ENCODE peak calls at places on chromosomes 7 and 10, in nine cellular contexts. A is GM23338, J is hepatocyte, H is HCT116, U is OCI-LY7, R is PC-3, K is SK-N-SH, Y is GM23248, N is MM.1S. X is an unnamed sample.
A peak's percentile ranks its signal among the peaks of the same experiment; 100 is the strongest.

GRCh38 chr7:1500064-1500807 is 4.0 kb downstream of the INTS1 start:
- DNase-seq in A (no peak), J (no peak), H (no peak), U (no peak), R (no peak), K (no peak), Y (no peak), N (no peak), X (no peak)

GRCh38 chr7:7738177-7738576 is 19.8 kb upstream of the RPA3 start:
- DNase-seq in A (no peak), J (no peak), H (no peak), U (no peak), R (peak; percentile 37), K (no peak), Y (no peak), N (no peak), X (no peak)

GRCh38 chr7:142632291-142633134 is 116.8 kb upstream of the PRSS1 start:
- DNase-seq in A (peak; percentile 90), J (peak; percentile 79), H (peak; percentile 63), U (peak; percentile 82), R (peak; percentile 87), K (peak; percentile 87), Y (peak; percentile 75), N (peak; percentile 88), X (peak; percentile 78)

GRCh38 chr10:112961609-112962008 is 11.6 kb downstream of the TCF7L2 start:
- DNase-seq in A (no peak), J (no peak), H (no peak), U (no peak), R (no peak), K (no peak), Y (peak; percentile 23), N (no peak), X (no peak)

GRCh38 chr10:35711615-35712411 is 69.7 kb upstream of the FZD8 start:
- DNase-seq in A (no peak), J (no peak), H (no peak), U (no peak), R (no peak), K (no peak), Y (no peak), N (no peak), X (no peak)

GRCh38 chr7:101947899-101948298 is 130.5 kb downstream of the CUX1 start:
- DNase-seq in A (peak; percentile 56), J (peak; percentile 31), H (no peak), U (no peak), R (no peak), K (peak; percentile 88), Y (no peak), N (no peak), X (no peak)

GRCh38 chr7:133060016-133060415 is 21.9 kb downstream of the CHCHD3 start:
- DNase-seq in A (no peak), J (no peak), H (no peak), U (no peak), R (no peak), K (no peak), Y (no peak), N (no peak), X (no peak)

GRCh38 chr10:73910401-73910763 is 550 bp upstream of the PLAU start:
- DNase-seq in A (no peak), J (no peak), H (no peak), U (peak; percentile 67), R (peak; percentile 69), K (peak; percentile 56), Y (no peak), N (no peak), X (peak; percentile 58)

GRCh38 chr10:7260412-7260900 is 150.4 kb downstream of the SFMBT2 start:
- DNase-seq in A (peak; percentile 84), J (peak; percentile 71), H (peak; percentile 22), U (peak; percentile 79), R (peak; percentile 78), K (peak; percentile 55), Y (peak; percentile 96), N (peak; percentile 36), X (peak; percentile 65)

GRCh38 chr10:94496646-94497045 is 48.9 kb upstream of the HELLS start:
- DNase-seq in A (no peak), J (no peak), H (no peak), U (peak; percentile 1), R (no peak), K (no peak), Y (no peak), N (no peak), X (no peak)

GRCh38 chr7:112103246-112103645 is 103.0 kb downstream of the DOCK4 start:
- DNase-seq in A (peak; percentile 56), J (no peak), H (no peak), U (no peak), R (peak; percentile 37), K (no peak), Y (no peak), N (no peak), X (no peak)

GRCh38 chr7:149742075-149742701 is 31.2 kb downstream of the ZNF467 start:
- DNase-seq in A (peak; percentile 94), J (peak; percentile 75), H (peak; percentile 47), U (peak; percentile 74), R (peak; percentile 76), K (peak; percentile 92), Y (peak; percentile 69), N (peak; percentile 65), X (peak; percentile 87)

GRCh38 chr10:16999665-17000451 is 129.8 kb downstream of the CUBN start:
- DNase-seq in A (no peak), J (no peak), H (no peak), U (no peak), R (no peak), K (no peak), Y (peak; percentile 26), N (no peak), X (no peak)

GRCh38 chr10:27240212-27240890 is at the start of gene ACBD5:
- DNase-seq in A (peak; percentile 87), J (peak; percentile 86), H (no peak), U (peak; percentile 80), R (peak; percentile 59), K (peak; percentile 81), Y (peak; percentile 87), N (peak; percentile 82), X (peak; percentile 91)

GRCh38 chr7:3636131-3636860 is 335.2 kb downstream of the SDK1 start:
- DNase-seq in A (no peak), J (no peak), H (no peak), U (no peak), R (peak; percentile 5), K (no peak), Y (no peak), N (no peak), X (no peak)

GRCh38 chr10:16545126-16545736 is 23.6 kb upstream of the C1QL3 start:
- DNase-seq in A (peak; percentile 73), J (peak; percentile 43), H (peak; percentile 6), U (peak; percentile 33), R (peak; percentile 30), K (peak; percentile 50), Y (peak; percentile 57), N (peak; percentile 37), X (peak; percentile 61)

GRCh38 chr7:84139986-84140729 is 54.4 kb downstream of the SEMA3A start:
- DNase-seq in A (no peak), J (no peak), H (no peak), U (no peak), R (no peak), K (no peak), Y (peak; percentile 29), N (no peak), X (no peak)
- H2AFZ ChIP-seq in A (no peak overlapping the region), J (no peak overlapping the region), H (no peak overlapping the region), U (no peak overlapping the region), R (no peak overlapping the region), K (peak overlapping the region; percentile 14), Y (peak overlapping the region; percentile 13), N (no peak overlapping the region), X (no peak overlapping the region)

GRCh38 chr10:95674643-95675042 is 18.1 kb upstream of the ALDH18A1 start:
- DNase-seq in A (no peak), J (no peak), H (no peak), U (no peak), R (no peak), K (no peak), Y (no peak), N (no peak), X (no peak)
- TF ChIP-seq EZH2phosphoT487 in A (no peak), J (no peak), H (no peak), U (no peak), R (no peak), K (no peak), Y (no peak), N (no peak), X (no peak)

DNA sequence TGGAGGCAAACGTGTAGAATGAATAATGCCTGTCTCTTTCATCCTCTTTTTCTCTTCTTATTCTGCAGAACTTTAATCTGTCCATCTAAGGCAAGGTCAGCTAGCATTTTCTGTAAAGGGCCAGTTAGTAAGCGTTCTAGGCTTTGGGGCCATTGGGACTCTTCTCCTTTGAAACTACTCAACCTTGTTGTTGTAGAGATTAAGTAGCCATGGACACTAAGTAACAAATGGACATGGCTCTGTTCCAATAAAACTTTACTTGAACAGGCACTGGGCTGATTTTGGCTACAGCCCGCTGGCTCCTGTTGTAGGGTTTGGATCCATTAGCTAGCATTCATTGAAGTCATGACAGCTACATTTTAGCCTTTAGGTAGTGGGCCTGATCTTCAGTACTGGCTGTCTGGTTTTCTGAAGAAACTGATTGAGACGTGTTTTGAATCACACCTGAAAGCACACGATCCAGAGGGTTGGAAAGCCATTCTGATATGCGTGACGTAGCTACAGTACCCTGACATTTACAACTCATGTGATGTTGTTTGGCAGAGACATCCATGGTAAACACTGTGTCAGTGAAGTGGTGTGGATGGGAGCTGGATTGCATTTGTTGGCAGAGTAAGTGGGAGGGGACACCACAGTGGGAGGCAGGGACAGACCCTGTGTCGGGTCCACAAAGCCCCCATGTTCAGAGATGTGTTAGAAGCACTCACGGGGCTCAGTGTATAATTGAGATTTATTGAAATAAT is 92.5 kb downstream of the MTPN start:
- DNase-seq in A (no peak), J (no peak), H (no peak), U (no peak), R (no peak), K (no peak), Y (no peak), N (no peak), X (no peak)
- H2AFZ ChIP-seq in A (no peak overlapping the region), J (no peak overlapping the region), H (no peak overlapping the region), U (no peak overlapping the region), R (no peak overlapping the region), K (no peak overlapping the region), Y (no peak overlapping the region), N (no peak overlapping the region), X (no peak overlapping the region)

GRCh38 chr10:13306103-13306502 is 6.2 kb upstream of the PHYH start:
- DNase-seq in A (no peak), J (no peak), H (no peak), U (no peak), R (no peak), K (no peak), Y (no peak), N (no peak), X (no peak)

GRCh38 chr10:13309792-13310191 is 9.9 kb upstream of the PHYH start:
- DNase-seq in A (no peak), J (no peak), H (no peak), U (no peak), R (no peak), K (no peak), Y (no peak), N (no peak), X (no peak)

GRCh38 chr10:13316635-13317311 is 16.9 kb upstream of the PHYH start:
- DNase-seq in A (no peak), J (no peak), H (no peak), U (no peak), R (no peak), K (no peak), Y (no peak), N (no peak), X (no peak)

GRCh38 chr10:13310518-13311176 is 10.8 kb upstream of the PHYH start:
- DNase-seq in A (no peak), J (peak; percentile 8), H (no peak), U (no peak), R (no peak), K (no peak), Y (no peak), N (no peak), X (no peak)

GRCh38 chr10:13311177-13311575 is 11.3 kb upstream of the PHYH start:
- DNase-seq in A (no peak), J (no peak), H (no peak), U (no peak), R (no peak), K (no peak), Y (peak; percentile 65), N (no peak), X (no peak)
- TF ChIP-seq EZH2phosphoT487 in A (no peak), J (no peak), H (no peak), U (no peak), R (no peak), K (no peak), Y (no peak), N (no peak), X (no peak)